ENCODE peak calls at places on chromosome 2, in nine cellular contexts. Y is OCI-LY7, P is mammary epithelial cell, T is HCT116, B is uterus, Z is fibroblast of lung, E is cardiac muscle cell, V is heart right ventricle, J is IMR-90. L is an unnamed sample.
A peak's percentile ranks its signal among the peaks of the same experiment; 100 is the strongest.

GRCh38 chr2:215901796-215902195 is 111.6 kb downstream of the MREG start:
- DNase-seq in T (no peak), Z (no peak), Y (no peak), P (no peak), V (no peak), J (no peak), B (no peak), E (no peak), L (no peak)

GRCh38 chr2:28063492-28063962 is 173.0 kb downstream of the BABAM2 start:
- DNase-seq in V (no peak), B (no peak), J (no peak), Z (peak; percentile 72), Y (no peak), T (no peak), P (no peak), E (peak; percentile 26), L (no peak)

GRCh38 chr2:236610991-236611821 is 41.6 kb downstream of the ACKR3 start:
- DNase-seq in V (no peak), P (no peak), B (no peak), T (no peak), Z (peak; percentile 70), Y (no peak), J (peak; percentile 10), E (no peak), L (no peak)

GRCh38 chr2:223944166-223944703 is 900 bp downstream of the WDFY1 start:
- DNase-seq in E (no peak), Z (peak; percentile 35), P (peak; percentile 35), J (no peak), Y (no peak), T (no peak), V (peak; percentile 49), B (peak; percentile 27), L (no peak)

GRCh38 chr2:9112079-9112721 is 94.4 kb upstream of the ASAP2 start:
- DNase-seq in B (peak; percentile 82), E (peak; percentile 88), J (peak; percentile 96), Z (peak; percentile 95), T (peak; percentile 57), V (no peak), Y (no peak), P (peak; percentile 98), L (peak; percentile 70)

GRCh38 chr2:46298522-46299351 is 1.5 kb downstream of the EPAS1 start:
- DNase-seq in T (no peak), V (peak; percentile 77), P (peak; percentile 54), B (peak; percentile 64), E (peak; percentile 79), Z (peak; percentile 39), Y (no peak), J (peak; percentile 47), L (peak; percentile 84)

GRCh38 chr2:56100791-56101312 is 82.9 kb upstream of the CCDC85A start:
- DNase-seq in P (no peak), Y (no peak), Z (no peak), J (no peak), T (no peak), E (no peak), B (no peak), V (no peak), L (no peak)

GRCh38 chr2:85551698-85552678 is 9.3 kb downstream of the GGCX start:
- DNase-seq in V (peak; percentile 74), Z (peak; percentile 49), T (peak; percentile 72), Y (peak; percentile 83), E (peak; percentile 83), J (peak; percentile 74), P (peak; percentile 71), B (peak; percentile 82), L (peak; percentile 89)

GRCh38 chr2:236951830-236952475 is 133.7 kb upstream of the COPS8 start:
- DNase-seq in T (no peak), E (no peak), Z (no peak), J (no peak), P (no peak), B (no peak), V (no peak), Y (no peak), L (peak; percentile 21)

GRCh38 chr2:19685713-19686112 is 216.1 kb downstream of the TTC32 start:
- DNase-seq in B (no peak), J (no peak), Z (no peak), P (no peak), Y (no peak), E (no peak), T (no peak), V (no peak), L (no peak)

GRCh38 chr2:177161741-177162440 is 50.7 kb upstream of the HNRNPA3 start:
- DNase-seq in T (no peak), B (no peak), E (peak; percentile 57), Y (peak; percentile 64), P (no peak), J (peak; percentile 41), V (no peak), Z (peak; percentile 20), L (no peak)

GRCh38 chr2:37301408-37301807 is 23.2 kb downstream of the PRKD3 start:
- DNase-seq in T (no peak), Y (no peak), E (no peak), B (no peak), J (no peak), P (peak; percentile 31), V (no peak), Z (no peak), L (no peak)

GRCh38 chr2:152344561-152345195 is 9.7 kb downstream of the FMNL2 start:
- DNase-seq in J (no peak), T (no peak), Y (no peak), E (no peak), P (no peak), Z (no peak), B (no peak), V (no peak), L (no peak)

GRCh38 chr2:183157131-183157530 is 32.9 kb downstream of the NUP35 start:
- DNase-seq in Z (no peak), J (no peak), Y (no peak), B (no peak), V (no peak), T (no peak), E (no peak), P (no peak), L (no peak)

GRCh38 chr2:197647961-197648690 is 27.3 kb downstream of the RFTN2 start:
- DNase-seq in E (peak; percentile 5), V (no peak), T (no peak), Z (no peak), J (peak; percentile 85), B (no peak), P (no peak), Y (no peak), L (no peak)

GRCh38 chr2:209253544-209253943 is 170.3 kb upstream of the MAP2 start:
- DNase-seq in Z (no peak), J (no peak), P (no peak), B (no peak), V (no peak), T (no peak), E (no peak), Y (no peak), L (no peak)

GRCh38 chr2:106970471-106971261 is 84.7 kb upstream of the ST6GAL2 start:
- DNase-seq in P (no peak), Y (no peak), J (peak; percentile 40), T (no peak), Z (peak; percentile 56), V (no peak), B (no peak), E (peak; percentile 47), L (no peak)

GRCh38 chr2:207896525-207897295 is 127.0 kb upstream of the FZD5 start:
- DNase-seq in E (no peak), V (no peak), J (no peak), Y (no peak), B (no peak), P (no peak), Z (no peak), T (no peak), L (no peak)

GRCh38 chr2:17850151-17850550 is 28.3 kb upstream of the KCNS3 start:
- DNase-seq in V (no peak), T (no peak), B (no peak), J (no peak), Y (no peak), Z (no peak), E (no peak), P (no peak), L (no peak)

GRCh38 chr2:239209806-239210205 is 191.0 kb downstream of the HDAC4 start:
- DNase-seq in Z (no peak), J (no peak), P (no peak), E (no peak), B (no peak), V (no peak), Y (no peak), T (no peak), L (no peak)

GRCh38 chr2:177393824-177394614 is 1.4 kb downstream of the AGPS start:
- DNase-seq in E (no peak), Y (no peak), V (no peak), B (no peak), J (no peak), P (no peak), Z (no peak), T (no peak), L (no peak)

GRCh38 chr2:135246856-135247255 is 194.8 kb downstream of the RAB3GAP1 start:
- DNase-seq in J (no peak), V (no peak), E (no peak), B (no peak), Z (no peak), P (no peak), Y (no peak), T (no peak), L (no peak)
- H3K4me1 ChIP-seq in J (no peaks in the 10 kb centered on the region), V (no peaks in the 10 kb centered on the region), E (no peaks in the 10 kb centered on the region), B (no peaks in the 10 kb centered on the region), Z (no peaks in the 10 kb centered on the region), P (peaks cover 8% of the 10 kb centered on the region), Y (no peaks in the 10 kb centered on the region), T (peaks cover 20% of the 10 kb centered on the region), L (no peaks in the 10 kb centered on the region)

GRCh38 chr2:127703282-127703681 is 2.0 kb downstream of the SFT2D3 start:
- DNase-seq in V (no peak), T (no peak), P (no peak), E (no peak), J (no peak), Y (no peak), Z (no peak), B (no peak), L (no peak)
- H3K4me3 ChIP-seq in V (no peak overlapping the region), T (no peak overlapping the region), P (no peak overlapping the region), E (no peak overlapping the region), J (no peak overlapping the region), Y (peak overlapping the region; percentile 69), Z (no peak overlapping the region), B (no peak overlapping the region), L (no peak overlapping the region)

GRCh38 chr2:77713412-77713811 is 191.2 kb upstream of the LRRTM4 start:
- DNase-seq in J (no peak), E (no peak), T (no peak), B (no peak), V (no peak), P (no peak), Y (no peak), Z (no peak), L (no peak)
- TF ChIP-seq CTCF in J (no peak), E (no peak), T (no peak), B (no peak), V (no peak), P (no peak), Y (no peak), Z (no peak), L (no peak)

DNA sequence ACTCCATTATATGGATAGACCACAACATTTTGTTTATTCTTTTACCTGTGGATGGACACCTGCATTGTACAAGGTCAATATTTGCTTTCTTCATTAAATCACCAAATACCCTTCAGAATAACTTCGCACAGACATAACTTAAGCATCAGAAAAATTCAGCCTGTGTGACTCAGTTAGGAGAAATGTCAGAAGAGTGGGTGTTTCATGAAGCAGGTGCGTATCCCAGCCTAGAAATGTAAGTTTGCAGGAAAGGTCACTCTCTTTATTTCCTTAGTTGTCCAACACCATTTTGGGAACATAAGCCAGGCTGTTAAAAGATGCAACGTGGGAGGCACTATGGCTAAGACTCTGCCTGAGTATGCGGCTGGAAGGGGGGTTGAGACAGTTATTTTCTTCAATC is 48.6 kb upstream of the FHL2 start:
- DNase-seq in B (no peak), E (no peak), J (peak; percentile 41), P (peak; percentile 66), Y (no peak), Z (peak; percentile 89), T (no peak), V (no peak), L (no peak)
- H3K4me1 ChIP-seq in B (no peaks in the 10 kb centered on the region), E (peaks cover 27% of the 10 kb centered on the region), J (peaks cover 14% of the 10 kb centered on the region), P (peaks cover 15% of the 10 kb centered on the region), Y (no peaks in the 10 kb centered on the region), Z (no peaks in the 10 kb centered on the region), T (no peaks in the 10 kb centered on the region), V (peaks cover 5% of the 10 kb centered on the region), L (no peaks in the 10 kb centered on the region)